ENCODE peak calls at places on chromosomes 6 and 20, in eight cellular contexts. S, V, O, F, E, X, L and G are unnamed samples.

GRCh38 chr6:21033095-21033494 is 498.8 kb downstream of the CDKAL1 start:
- DNase-seq in S (no peak), V (no peak), O (no peak), F (no peak), E (no peak), X (no peak), L (no peak), G (no peak)

GRCh38 chr6:90584636-90585255 is 2.1 kb downstream of the MAP3K7 start:
- DNase-seq in S (peak; percentile 18), V (no peak), O (no peak), F (no peak), E (no peak), X (no peak), L (no peak), G (no peak)

GRCh38 chr6:53327017-53327395 is 21.7 kb downstream of the ELOVL5 start:
- DNase-seq in S (no peak), V (no peak), O (no peak), F (no peak), E (no peak), X (no peak), L (no peak), G (no peak)

GRCh38 chr6:143901885-143902708 is 37.8 kb downstream of the ZC2HC1B start:
- DNase-seq in S (no peak), V (no peak), O (no peak), F (no peak), E (no peak), X (no peak), L (no peak), G (no peak)

GRCh38 chr6:130132286-130132701 is 90.5 kb downstream of the SAMD3 start:
- DNase-seq in S (no peak), V (no peak), O (no peak), F (no peak), E (no peak), X (no peak), L (no peak), G (no peak)

GRCh38 chr6:30311101-30311500 is 15.6 kb upstream of the TRIM39 start:
- DNase-seq in S (no peak), V (no peak), O (no peak), F (no peak), E (no peak), X (no peak), L (no peak), G (no peak)

GRCh38 chr6:45816674-45817297 is 198.9 kb downstream of the CLIC5 start:
- DNase-seq in S (no peak), V (no peak), O (no peak), F (no peak), E (peak; percentile 11), X (no peak), L (peak; percentile 27), G (no peak)

GRCh38 chr6:100001915-100002388 is 7.9 kb upstream of the MCHR2 start:
- DNase-seq in S (peak; percentile 58), V (peak; percentile 43), O (peak; percentile 29), F (peak; percentile 45), E (peak; percentile 21), X (no peak), L (peak; percentile 48), G (peak; percentile 43)

GRCh38 chr6:36755435-36756348 is 58.1 kb downstream of the RAB44 start:
- DNase-seq in S (peak; percentile 67), V (no peak), O (no peak), F (no peak), E (no peak), X (no peak), L (no peak), G (peak; percentile 77)

GRCh38 chr6:54903884-54904283 is 57.3 kb downstream of the FAM83B start:
- DNase-seq in S (no peak), V (no peak), O (no peak), F (no peak), E (no peak), X (no peak), L (no peak), G (no peak)

GRCh38 chr6:155628315-155628714 is 172.7 kb upstream of the NOX3 start:
- DNase-seq in S (peak; percentile 5), V (no peak), O (no peak), F (no peak), E (no peak), X (no peak), L (no peak), G (no peak)

GRCh38 chr20:23937303-23938117 is 51.1 kb downstream of the GGTLC1 start:
- DNase-seq in S (peak; percentile 41), V (peak; percentile 67), O (peak; percentile 43), F (peak; percentile 79), E (no peak), X (no peak), L (peak; percentile 32), G (peak; percentile 75)

GRCh38 chr20:32762754-32763201 is 593 bp downstream of the DNMT3B start:
- DNase-seq in S (peak; percentile 44), V (peak; percentile 30), O (no peak), F (no peak), E (no peak), X (no peak), L (no peak), G (no peak)

GRCh38 chr20:48727226-48727625 is 100.6 kb downstream of the PREX1 start:
- DNase-seq in S (no peak), V (no peak), O (no peak), F (no peak), E (no peak), X (no peak), L (no peak), G (no peak)

GRCh38 chr6:32658268-32658897 is 8.1 kb downstream of the HLA-DQB1 start:
- DNase-seq in S (no peak), V (no peak), O (no peak), F (no peak), E (no peak), X (no peak), L (no peak), G (no peak)

GRCh38 chr6:38912378-38912777 is 136.2 kb upstream of the GLP1R start:
- DNase-seq in S (no peak), V (no peak), O (no peak), F (no peak), E (no peak), X (no peak), L (no peak), G (no peak)

GRCh38 chr20:62887147-62887859 is 25.7 kb upstream of the TCFL5 start:
- DNase-seq in S (no peak), V (no peak), O (peak; percentile 67), F (peak; percentile 72), E (no peak), X (no peak), L (peak; percentile 78), G (peak; percentile 40)

GRCh38 chr20:15942130-15942529 is 631.1 kb downstream of the KIF16B start:
- DNase-seq in S (no peak), V (no peak), O (no peak), F (no peak), E (no peak), X (no peak), L (no peak), G (no peak)

GRCh38 chr6:49001856-49002255 is 461.2 kb downstream of the MMUT start:
- DNase-seq in S (no peak), V (no peak), O (no peak), F (no peak), E (no peak), X (no peak), L (no peak), G (no peak)

GRCh38 chr20:63586797-63587196 is 12.8 kb upstream of the HELZ2 start:
- DNase-seq in S (no peak), V (no peak), O (no peak), F (no peak), E (no peak), X (no peak), L (no peak), G (no peak)

GRCh38 chr6:150271172-150271500 is 97.7 kb upstream of the IYD start:
- DNase-seq in S (no peak), V (no peak), O (no peak), F (no peak), E (no peak), X (no peak), L (no peak), G (no peak)

GRCh38 chr20:53224851-53225250 is 252.7 kb downstream of the TSHZ2 start:
- DNase-seq in S (no peak), V (no peak), O (no peak), F (no peak), E (no peak), X (no peak), L (no peak), G (peak; percentile 30)

GRCh38 chr6:168884646-168885086 is 369.0 kb downstream of the THBS2 start:
- DNase-seq in S (peak; percentile 46), V (peak; percentile 96), O (peak; percentile 74), F (peak; percentile 76), E (peak; percentile 7), X (no peak), L (peak; percentile 77), G (no peak)

GRCh38 chr6:170437719-170438401 is 115.2 kb downstream of the PSMB1 start:
- DNase-seq in S (no peak), V (no peak), O (no peak), F (peak; percentile 15), E (no peak), X (no peak), L (no peak), G (no peak)

GRCh38 chr20:6575912-6576391 is 191.5 kb upstream of the BMP2 start:
- DNase-seq in S (no peak), V (no peak), O (no peak), F (no peak), E (no peak), X (no peak), L (no peak), G (no peak)